ENCODE peak calls at places on chromosome 22, in six cellular contexts. I is astrocyte of the spinal cord; N is cardiac fibroblast; V is stomach; D is stimulated activated CD8-positive, alpha-beta memory T cell treated with anti-CD3 and anti-CD28 coated beads, Interleukin-7, amount 100 ng/mL, for 24 hours; T is left cardiac atrium. H is an unnamed sample.

GRCh38 chr22:49099496-49100124 is 728.1 kb downstream of the BRD1 start:
- DNase-seq in N (no peak), I (no peak), V (no peak), T (peak; percentile 62), D (no peak), H (no peak)

GRCh38 chr22:27113211-27114030 is 456.0 kb downstream of the MIAT start:
- DNase-seq in T (peak; percentile 74), V (peak; percentile 52), D (no peak), N (peak; percentile 94), I (peak; percentile 96), H (no peak)

GRCh38 chr22:30435674-30436126 is 10.1 kb downstream of the MTFP1 start:
- DNase-seq in D (peak; percentile 50), T (peak; percentile 40), V (peak; percentile 56), I (no peak), N (no peak), H (peak; percentile 96)

GRCh38 chr22:41598081-41598480 is 8.4 kb upstream of the PMM1 start:
- DNase-seq in I (peak; percentile 84), V (no peak), T (no peak), N (peak; percentile 83), D (no peak), H (no peak)

GRCh38 chr22:38312261-38312800 is 4.9 kb downstream of the CSNK1E start:
- DNase-seq in D (no peak), T (no peak), V (no peak), I (no peak), N (no peak), H (no peak)

GRCh38 chr22:38981005-38981658 is 1.0 kb upstream of the APOBEC3B start:
- DNase-seq in N (peak; percentile 9), D (no peak), I (no peak), T (no peak), V (no peak), H (no peak)

GRCh38 chr22:44026630-44027511 is 2.8 kb downstream of the PARVB start:
- DNase-seq in D (peak; percentile 40), I (peak; percentile 44), T (peak; percentile 89), V (peak; percentile 70), N (peak; percentile 88), H (peak; percentile 85)

GRCh38 chr22:46081831-46082210 is 68.5 kb upstream of the PPARA start:
- DNase-seq in N (no peak), D (no peak), V (peak; percentile 38), T (peak; percentile 31), I (no peak), H (no peak)

GRCh38 chr22:46849951-46850350 is 87.5 kb downstream of the TBC1D22A start:
- DNase-seq in N (no peak), I (no peak), D (no peak), T (no peak), V (no peak), H (no peak)

GRCh38 chr22:50018608-50019291 is 6.2 kb upstream of the IL17REL start:
- DNase-seq in I (no peak), D (no peak), V (no peak), N (no peak), T (no peak), H (no peak)

GRCh38 chr22:35541254-35541748 is 670 bp downstream of the RASD2 start:
- DNase-seq in D (no peak), N (no peak), V (peak; percentile 51), T (no peak), I (no peak), H (no peak)

GRCh38 chr22:45571089-45571488 is 68.4 kb downstream of the FBLN1 start:
- DNase-seq in N (no peak), V (no peak), I (no peak), D (no peak), T (no peak), H (no peak)

GRCh38 chr22:45626198-45626651 is 45.4 kb upstream of the ATXN10 start:
- DNase-seq in V (peak; percentile 63), N (no peak), D (no peak), I (no peak), T (no peak), H (no peak)

GRCh38 chr22:49664371-49664881 is 163.2 kb downstream of the BRD1 start:
- DNase-seq in I (no peak), D (no peak), N (no peak), V (no peak), T (no peak), H (no peak)

GRCh38 chr22:49046546-49047305 is 780.9 kb downstream of the BRD1 start:
- DNase-seq in V (no peak), D (peak; percentile 7), I (no peak), N (no peak), T (peak; percentile 62), H (peak; percentile 91)

GRCh38 chr22:39299829-39300178 is 19.6 kb downstream of the RPL3 start:
- DNase-seq in D (no peak), T (no peak), I (no peak), N (peak; percentile 53), V (no peak), H (no peak)

GRCh38 chr22:19448076-19448607 is 631 bp upstream of the C22orf39 start:
- DNase-seq in T (no peak), V (peak; percentile 28), N (peak; percentile 83), D (no peak), I (peak; percentile 68), H (peak; percentile 95)

GRCh38 chr22:20881231-20881630 is 22.4 kb downstream of the SNAP29 start:
- DNase-seq in D (no peak), T (no peak), N (peak; percentile 13), V (peak; percentile 32), I (no peak), H (no peak)

GRCh38 chr22:41512421-41513194 is 31.7 kb downstream of the POLR3H start:
- DNase-seq in D (no peak), V (no peak), N (peak; percentile 48), I (peak; percentile 82), T (no peak), H (peak; percentile 45)

GRCh38 chr22:49271831-49272230 is 555.8 kb downstream of the BRD1 start:
- DNase-seq in T (no peak), D (no peak), V (peak; percentile 16), I (no peak), N (no peak), H (no peak)

GRCh38 chr22:46007003-46007847 is 30.3 kb upstream of the WNT7B start:
- DNase-seq in D (no peak), V (peak; percentile 69), N (peak; percentile 88), I (peak; percentile 72), T (peak; percentile 76), H (no peak)

GRCh38 chr22:30217698-30218565 is 28.6 kb downstream of the LIF start:
- DNase-seq in D (no peak), V (no peak), N (no peak), T (no peak), I (no peak), H (no peak)